ENCODE peak calls at places on chromosomes 2 and 18, in six cellular contexts. Y is adipocyte; I is mesendoderm; G is HepG2; P is CD8-positive, alpha-beta T cell; M is effector memory CD4-positive, alpha-beta T cell. C is an unnamed sample.

GRCh38 chr2:69773201-69773600 is 31.3 kb downstream of the ANXA4 start:
- DNase-seq in Y (peak; percentile 66), I (no peak), G (no peak), P (no peak), M (no peak), C (no peak)

GRCh38 chr2:11356760-11357159 is 12.3 kb upstream of the ROCK2 start:
- DNase-seq in Y (no peak), I (no peak), G (no peak), P (no peak), M (no peak), C (no peak)

GRCh38 chr2:38497670-38498037 is 105.1 kb downstream of the HNRNPLL start:
- DNase-seq in Y (no peak), I (no peak), G (peak; percentile 87), P (no peak), M (no peak), C (no peak)

GRCh38 chr2:134667541-134667940 is 51.3 kb downstream of the TMEM163 start:
- DNase-seq in Y (no peak), I (no peak), G (no peak), P (no peak), M (no peak), C (no peak)

GRCh38 chr2:158743466-158743865 is 51.7 kb upstream of the DAPL1 start:
- DNase-seq in Y (peak; percentile 5), I (no peak), G (no peak), P (no peak), M (no peak), C (no peak)

GRCh38 chr2:25023333-25023732 is 18.5 kb upstream of the EFR3B start:
- DNase-seq in Y (no peak), I (no peak), G (no peak), P (no peak), M (no peak), C (no peak)

GRCh38 chr2:152730591-152731333 is 12.3 kb downstream of the ARL6IP6 start:
- DNase-seq in Y (peak; percentile 24), I (no peak), G (no peak), P (peak; percentile 27), M (peak; percentile 45), C (peak; percentile 5)

GRCh38 chr2:152571035-152571766 is 146.1 kb downstream of the PRPF40A start:
- DNase-seq in Y (peak; percentile 66), I (no peak), G (no peak), P (no peak), M (no peak), C (no peak)

GRCh38 chr2:160156665-160157064 is 43.4 kb downstream of the ITGB6 start:
- DNase-seq in Y (no peak), I (no peak), G (no peak), P (no peak), M (no peak), C (no peak)

GRCh38 chr18:39960545-39960944 is 1994.5 kb upstream of the PIK3C3 start:
- DNase-seq in Y (no peak), I (peak; percentile 5), G (no peak), P (no peak), M (no peak), C (no peak)

GRCh38 chr2:134603966-134604365 is 114.8 kb downstream of the TMEM163 start:
- DNase-seq in Y (no peak), I (no peak), G (no peak), P (no peak), M (no peak), C (no peak)

GRCh38 chr2:128604045-128604444 is 285.4 kb upstream of the HS6ST1 start:
- DNase-seq in Y (no peak), I (no peak), G (no peak), P (no peak), M (no peak), C (no peak)

GRCh38 chr2:2664989-2665833 is 334.1 kb upstream of the MYT1L start:
- DNase-seq in Y (no peak), I (no peak), G (peak; percentile 58), P (no peak), M (no peak), C (no peak)

GRCh38 chr2:71605173-71605641 is 151.8 kb downstream of the DYSF start:
- DNase-seq in Y (no peak), I (no peak), G (no peak), P (no peak), M (no peak), C (peak; percentile 6)

GRCh38 chr2:157684940-157685466 is 56.3 kb upstream of the ACVR1C start:
- DNase-seq in Y (no peak), I (peak; percentile 22), G (no peak), P (no peak), M (no peak), C (no peak)

DNA sequence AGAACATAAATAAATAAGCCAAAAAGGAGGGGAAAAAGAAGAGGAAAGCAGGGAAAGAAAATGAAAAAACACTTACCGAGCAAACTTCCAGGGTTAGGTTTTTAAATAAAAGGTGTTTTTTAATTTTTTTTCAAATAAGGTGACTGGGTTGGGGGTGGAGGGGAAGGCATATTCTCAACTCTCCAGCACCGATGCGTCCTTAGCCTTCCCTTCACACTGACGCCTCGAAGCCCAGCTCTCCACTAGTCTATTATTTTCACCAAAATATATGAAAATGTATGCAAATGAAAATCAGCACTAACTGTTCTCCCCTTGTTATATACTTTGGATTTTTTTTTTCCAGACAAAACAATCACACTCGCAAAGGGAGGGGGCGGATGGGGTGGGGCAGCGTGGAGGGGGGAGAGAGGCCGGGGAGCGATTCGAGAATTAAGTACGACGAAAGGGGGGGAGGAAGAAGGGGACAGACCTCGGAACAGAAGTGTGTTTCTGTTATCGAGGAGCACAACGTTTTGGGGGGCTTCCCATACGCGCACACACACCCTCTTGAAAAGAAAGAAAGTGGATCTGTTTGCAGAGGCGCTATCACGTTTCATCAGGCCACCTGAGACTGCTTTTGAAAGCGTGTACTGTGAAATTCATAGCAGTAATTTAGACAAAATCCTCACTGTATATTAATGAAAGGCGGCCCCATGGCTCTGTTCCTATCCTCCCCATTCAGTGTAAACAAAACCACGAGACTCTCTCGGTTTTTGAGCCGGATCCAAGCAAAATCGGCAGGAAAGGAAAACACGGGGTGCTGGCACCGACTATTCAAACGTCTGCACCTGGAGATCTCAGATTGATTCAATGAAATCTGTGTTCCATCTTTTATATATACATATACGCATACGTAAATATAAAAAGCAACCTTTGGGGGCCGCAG is 2.4 kb upstream of the POU3F3 start:
- DNase-seq in Y (no peak), I (peak; percentile 27), G (no peak), P (no peak), M (no peak), C (no peak)
- H3K4me3 ChIP-seq in Y (peak overlapping the region; percentile 62), I (no peak overlapping the region), G (no peak overlapping the region), P (peak overlapping the region; percentile 29), M (no peak overlapping the region), C (no peak overlapping the region)

GRCh38 chr2:234364718-234365117 is 132.2 kb downstream of the ARL4C start:
- DNase-seq in Y (no peak), I (peak; percentile 46), G (no peak), P (no peak), M (no peak), C (no peak)

GRCh38 chr2:234368861-234369261 is 128.0 kb downstream of the ARL4C start:
- DNase-seq in Y (peak; percentile 42), I (peak; percentile 45), G (no peak), P (peak; percentile 34), M (peak; percentile 18), C (peak; percentile 55)

GRCh38 chr2:234363647-234364294 is 133.1 kb downstream of the ARL4C start:
- DNase-seq in Y (no peak), I (peak; percentile 37), G (no peak), P (no peak), M (no peak), C (no peak)

GRCh38 chr2:234363011-234363487 is 133.8 kb downstream of the ARL4C start:
- DNase-seq in Y (peak; percentile 13), I (peak; percentile 98), G (peak; percentile 83), P (no peak), M (no peak), C (no peak)

DNA sequence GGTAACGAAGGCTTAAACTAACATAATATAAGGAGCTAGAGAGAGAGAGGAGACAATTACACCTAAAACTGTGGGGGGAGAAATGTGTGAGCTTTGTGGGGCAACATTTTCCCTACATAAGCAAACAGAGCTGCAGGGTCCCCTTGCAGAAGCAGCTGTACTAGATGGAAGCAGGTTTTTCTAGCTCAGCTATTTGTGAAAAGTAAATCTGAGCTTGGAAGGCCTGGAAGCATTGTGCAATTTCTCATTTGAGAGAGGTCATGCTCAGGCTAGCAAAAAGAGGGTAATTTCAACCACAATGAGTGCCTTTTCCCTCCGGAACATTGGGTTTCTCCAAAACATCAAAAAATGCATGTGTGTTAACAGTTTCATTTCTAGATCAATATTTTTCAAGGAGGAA is 130.0 kb downstream of the ARL4C start:
- DNase-seq in Y (peak; percentile 85), I (no peak), G (no peak), P (no peak), M (no peak), C (peak; percentile 55)
- H3K4me1 ChIP-seq in Y (peaks cover 46% of the 10 kb centered on the region), I (peaks cover 9% of the 10 kb centered on the region), G (peaks cover 22% of the 10 kb centered on the region), P (peaks cover 54% of the 10 kb centered on the region), M (peaks cover 35% of the 10 kb centered on the region), C (peaks cover 47% of the 10 kb centered on the region)

GRCh38 chr2:18171191-18172139 is 293.0 kb downstream of the KCNS3 start:
- DNase-seq in Y (peak; percentile 58), I (no peak), G (no peak), P (no peak), M (no peak), C (peak; percentile 11)

GRCh38 chr2:18169121-18169786 is 290.8 kb downstream of the KCNS3 start:
- DNase-seq in Y (no peak), I (peak; percentile 55), G (no peak), P (no peak), M (no peak), C (no peak)

GRCh38 chr2:18169787-18170175 is 291.3 kb downstream of the KCNS3 start:
- DNase-seq in Y (no peak), I (peak; percentile 80), G (no peak), P (no peak), M (no peak), C (no peak)

DNA sequence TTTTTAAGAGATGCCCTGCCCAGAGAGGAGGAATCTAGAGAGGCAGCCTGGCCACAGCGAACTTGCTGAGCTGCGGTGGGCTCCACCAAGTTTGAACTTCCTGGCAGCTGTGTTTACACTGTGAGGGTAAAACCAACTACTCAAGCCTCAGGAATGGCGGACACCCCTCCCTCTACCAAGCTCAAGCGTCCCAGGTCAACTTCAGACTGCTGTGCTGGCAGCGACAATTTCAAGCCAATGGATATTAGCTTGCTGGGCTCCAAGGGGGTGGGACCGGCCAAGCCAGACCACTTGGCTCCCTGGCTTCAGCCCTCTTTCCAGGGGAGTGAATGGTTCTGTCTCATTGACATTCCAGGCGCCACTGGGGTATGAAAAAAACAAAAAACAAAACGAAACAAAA is 289.4 kb downstream of the KCNS3 start:
- DNase-seq in Y (no peak), I (no peak), G (no peak), P (no peak), M (no peak), C (no peak)
- H3K4me3 ChIP-seq in Y (no peak overlapping the region), I (no peak overlapping the region), G (no peak overlapping the region), P (no peak overlapping the region), M (no peak overlapping the region), C (no peak overlapping the region)

GRCh38 chr2:34340307-34340706 is 741.2 kb upstream of the FAM98A start:
- DNase-seq in Y (no peak), I (no peak), G (no peak), P (no peak), M (no peak), C (no peak)

GRCh38 chr2:34332813-34333212 is 733.7 kb upstream of the FAM98A start:
- DNase-seq in Y (no peak), I (peak; percentile 14), G (no peak), P (no peak), M (no peak), C (no peak)

DNA sequence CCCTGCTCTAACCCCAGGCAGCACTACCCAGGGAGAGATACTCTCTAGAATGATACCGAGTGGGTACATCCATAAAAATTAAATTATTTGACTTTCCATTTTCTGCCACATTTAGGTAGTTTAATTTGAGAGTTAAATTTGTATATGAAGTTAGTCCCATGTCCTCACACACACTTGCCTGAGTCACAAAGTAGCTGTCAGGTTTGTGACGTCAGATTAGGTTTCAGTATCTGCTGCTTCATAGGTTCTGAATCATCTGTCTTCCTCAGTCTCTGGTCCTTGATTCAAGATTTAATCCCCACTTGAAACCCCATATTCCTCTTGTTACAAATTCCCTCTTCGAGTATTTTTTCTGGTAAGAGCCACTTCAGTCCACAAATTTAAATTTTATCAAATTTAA is 738.6 kb upstream of the FAM98A start:
- DNase-seq in Y (no peak), I (no peak), G (no peak), P (no peak), M (no peak), C (no peak)
- H3K4me1 ChIP-seq in Y (no peaks in the 10 kb centered on the region), I (no peaks in the 10 kb centered on the region), G (no peaks in the 10 kb centered on the region), P (no peaks in the 10 kb centered on the region), M (no peaks in the 10 kb centered on the region), C (no peaks in the 10 kb centered on the region)

C was measured in tibial nerve.